ENCODE peak calls at places on chromosomes 7 and 10, in four cellular contexts. Y is mesendoderm, D is IMR-90, I is H1. K is an unnamed sample.

GRCh38 chr10:118569241-118569881 is 26.1 kb downstream of the PRLHR start:
- DNase-seq in Y (no peak), I (no peak), D (peak), K (no peak)

GRCh38 chr7:99244942-99245341 is 27.7 kb upstream of the MYH16 start:
- DNase-seq in D (peak), Y (no peak), I (no peak), K (no peak)

GRCh38 chr10:133150656-133151055 is 9.4 kb upstream of the KNDC1 start:
- DNase-seq in I (no peak), Y (no peak), D (no peak), K (peak)

GRCh38 chr10:4136121-4136520 is 351.1 kb upstream of the KLF6 start:
- DNase-seq in I (no peak), Y (no peak), D (no peak), K (no peak)

GRCh38 chr7:150340024-150340749 is 1.2 kb downstream of the RARRES2 start:
- DNase-seq in I (no peak), D (peak), Y (peak), K (no peak)

GRCh38 chr10:59965899-59966650 is 59.7 kb upstream of the CCDC6 start:
- DNase-seq in I (no peak), Y (peak), D (no peak), K (no peak)

GRCh38 chr10:118792501-118792900 is 37.7 kb upstream of the CACUL1 start:
- DNase-seq in Y (no peak), I (no peak), D (no peak), K (no peak)

GRCh38 chr7:8386926-8387550 is 46.4 kb upstream of the NXPH1 start:
- DNase-seq in Y (no peak), I (no peak), D (no peak), K (no peak)

GRCh38 chr7:132061931-132062330 is 505.5 kb upstream of the PODXL start:
- DNase-seq in I (no peak), D (peak), Y (no peak), K (no peak)

GRCh38 chr7:22267989-22268615 is 88.9 kb downstream of the RAPGEF5 start:
- DNase-seq in Y (no peak), D (no peak), I (no peak), K (no peak)

GRCh38 chr10:114271014-114271778 is 32.1 kb downstream of the VWA2 start:
- DNase-seq in I (no peak), Y (no peak), D (no peak), K (no peak)

GRCh38 chr10:97549587-97550322 is 22.8 kb upstream of the ANKRD2 start:
- DNase-seq in D (no peak), I (no peak), Y (peak), K (peak)

GRCh38 chr7:151139071-151139521 is 28.4 kb downstream of the GBX1 start:
- DNase-seq in I (no peak), D (no peak), Y (peak), K (no peak)

GRCh38 chr7:155750255-155751125 is 61.8 kb downstream of the SHH start:
- DNase-seq in I (no peak), Y (no peak), D (no peak), K (no peak)

GRCh38 chr7:26668821-26669220 is 195.6 kb downstream of the SKAP2 start:
- DNase-seq in D (no peak), Y (no peak), I (no peak), K (no peak)

GRCh38 chr7:37920619-37921339 is at the start of gene EPDR1:
- DNase-seq in D (no peak), I (no peak), Y (peak), K (peak)

GRCh38 chr10:26946103-26946907 is 85.5 kb upstream of the ABI1 start:
- DNase-seq in Y (no peak), D (no peak), I (no peak), K (peak)

GRCh38 chr7:2982831-2983230 is 60.8 kb downstream of the CARD11 start:
- DNase-seq in Y (no peak), D (no peak), I (no peak), K (no peak)

GRCh38 chr7:47734287-47734948 is 152.5 kb upstream of the TNS3 start:
- DNase-seq in Y (no peak), D (no peak), I (no peak), K (no peak)

GRCh38 chr7:140349172-140349771 is 49.1 kb downstream of the SLC37A3 start:
- DNase-seq in D (peak), Y (peak), I (no peak), K (no peak)
- H2AK5ac ChIP-seq in D (no peak), Y (no peak), I (no peak), K (no peak)

GRCh38 chr10:92822964-92823363 is 25.4 kb upstream of the EXOC6 start:
- DNase-seq in I (no peak), D (peak), Y (no peak), K (no peak)
- H4K5ac ChIP-seq in I (no peak), D (peak), Y (no peak), K (no peak)

DNA sequence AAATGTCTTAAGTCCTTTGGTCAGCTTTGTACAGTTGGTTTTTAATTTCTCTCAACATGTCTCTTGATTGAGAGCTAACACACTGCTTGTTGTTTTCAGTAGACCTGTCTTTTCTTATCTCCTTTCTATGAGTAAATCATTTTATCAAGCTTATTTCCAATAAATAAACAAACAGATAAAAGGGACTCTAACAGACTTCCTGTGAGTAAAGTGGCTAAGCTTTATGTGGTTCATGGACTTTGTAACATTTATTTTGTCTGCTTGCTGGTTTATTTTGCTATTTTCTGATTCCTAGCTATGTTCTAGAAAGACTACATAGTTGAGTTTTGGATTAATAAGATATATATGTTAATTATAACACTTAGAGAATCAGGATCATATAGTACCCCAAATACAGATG is 27.1 kb downstream of the OR9A2 start:
- DNase-seq in I (no peak), Y (no peak), D (no peak), K (no peak)
- H2AK5ac ChIP-seq in I (no peak), Y (no peak), D (no peak), K (no peak)

GRCh38 chr7:143261901-143262300 is 1.3 kb upstream of the GSTK1 start:
- DNase-seq in Y (no peak), D (no peak), I (no peak), K (no peak)
- H4K5ac ChIP-seq in Y (no peak), D (no peak), I (no peak), K (no peak)

GRCh38 chr7:1678571-1679325 is 8.7 kb downstream of the ELFN1 start:
- DNase-seq in Y (no peak), D (no peak), I (no peak), K (no peak)
- H2AK5ac ChIP-seq in Y (no peak), D (no peak), I (peak), K (no peak)

GRCh38 chr10:79505771-79506351 is 6.5 kb upstream of the EIF5AL1 start:
- DNase-seq in Y (no peak), I (no peak), D (no peak), K (no peak)
- H4K5ac ChIP-seq in Y (no peak), I (no peak), D (no peak), K (no peak)

GRCh38 chr10:110337401-110337800 is 32.7 kb upstream of the SMNDC1 start:
- DNase-seq in I (no peak), Y (no peak), D (no peak), K (no peak)
- H2AK5ac ChIP-seq in I (no peak), Y (no peak), D (no peak), K (no peak)

DNA sequence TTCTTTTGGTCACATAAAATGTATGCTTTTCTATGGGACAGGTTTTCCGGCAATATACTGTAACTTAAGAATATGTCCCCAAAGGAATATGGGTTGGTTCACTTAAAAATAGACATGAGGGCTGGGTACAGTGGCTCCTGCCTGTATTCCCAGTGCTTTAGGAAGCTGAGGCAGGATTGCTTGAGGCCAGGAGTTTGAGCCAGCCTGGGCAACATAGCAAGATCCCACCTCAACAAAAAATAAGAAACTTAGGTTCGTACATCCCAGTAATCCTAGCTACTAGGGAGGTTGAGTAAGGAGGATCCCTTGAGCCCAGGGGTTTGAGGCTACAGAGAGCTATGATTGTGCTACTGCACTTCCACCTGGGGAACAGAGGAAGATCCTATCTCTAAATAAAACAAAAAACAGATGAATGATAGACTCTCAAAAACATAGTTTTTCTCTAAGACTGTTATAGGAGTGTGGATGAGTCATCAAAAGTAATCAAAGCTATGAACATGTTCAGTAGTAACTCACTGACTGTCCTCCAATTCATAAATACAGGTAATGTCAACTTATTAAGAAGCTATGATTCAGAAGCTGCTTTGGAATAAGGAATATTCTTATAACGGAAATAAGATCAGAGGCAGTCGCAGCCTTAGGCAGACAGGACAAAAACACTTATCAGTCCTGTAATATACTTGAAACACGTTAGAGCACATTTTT is 2.6 kb upstream of the SEC31B start:
- DNase-seq in Y (no peak), D (peak), I (no peak), K (no peak)
- H4K5ac ChIP-seq in Y (no peak), D (no peak), I (no peak), K (no peak)

GRCh38 chr7:542131-542934 is 22.7 kb upstream of the PDGFA start:
- DNase-seq in D (no peak), Y (no peak), I (no peak), K (no peak)

GRCh38 chr7:539731-540411 is 20.2 kb upstream of the PDGFA start:
- DNase-seq in I (no peak), Y (peak), D (peak), K (no peak)

GRCh38 chr7:540579-540978 is 20.9 kb upstream of the PDGFA start:
- DNase-seq in I (no peak), Y (no peak), D (no peak), K (no peak)

GRCh38 chr7:541661-542060 is 22.0 kb upstream of the PDGFA start:
- DNase-seq in Y (no peak), I (no peak), D (no peak), K (no peak)

GRCh38 chr7:540997-541396 is 21.4 kb upstream of the PDGFA start:
- DNase-seq in D (no peak), Y (no peak), I (no peak), K (no peak)
- H2AK5ac ChIP-seq in D (peak), Y (no peak), I (peak), K (no peak)

GRCh38 chr10:19933772-19934171 is 117.5 kb downstream of the PLXDC2 start:
- DNase-seq in Y (no peak), I (no peak), D (no peak), K (no peak)

GRCh38 chr10:19937989-19938388 is 121.8 kb downstream of the PLXDC2 start:
- DNase-seq in Y (peak), D (no peak), I (no peak), K (no peak)

GRCh38 chr10:19931886-19932285 is 115.7 kb downstream of the PLXDC2 start:
- DNase-seq in D (no peak), I (no peak), Y (no peak), K (no peak)

GRCh38 chr10:19932806-19933371 is 116.7 kb downstream of the PLXDC2 start:
- DNase-seq in D (no peak), I (no peak), Y (no peak), K (no peak)

GRCh38 chr10:19935106-19935505 is 118.9 kb downstream of the PLXDC2 start:
- DNase-seq in I (no peak), Y (no peak), D (no peak), K (no peak)
- H4K5ac ChIP-seq in I (no peak), Y (no peak), D (no peak), K (no peak)